ENCODE peak calls at places on chromosomes 4 and X, in seven cellular contexts. B, P, F, I, J, K and E are unnamed samples.

GRCh38 chr4:180710643-180711337 is 1532.4 kb upstream of the TENM3 start:
- DNase-seq in B (no peak), P (no peak), F (no peak), I (no peak), J (no peak), K (no peak), E (no peak)

GRCh38 chr4:142040043-142040442 is 403.7 kb downstream of the IL15 start:
- DNase-seq in B (no peak), P (no peak), F (no peak), I (no peak), J (no peak), K (no peak), E (no peak)

GRCh38 chrX:74613350-74614192 is 853 bp downstream of the RLIM start:
- DNase-seq in B (no peak), P (peak; percentile 26), F (peak; percentile 6), I (peak; percentile 21), J (no peak), K (no peak), E (no peak)

GRCh38 chrX:136162827-136163427 is 15.6 kb downstream of the FHL1 start:
- DNase-seq in B (peak; percentile 23), P (peak; percentile 43), F (peak; percentile 13), I (peak; percentile 64), J (no peak), K (no peak), E (no peak)

GRCh38 chr4:13994016-13994415 is 366.5 kb upstream of the BOD1L1 start:
- DNase-seq in B (no peak), P (no peak), F (no peak), I (no peak), J (no peak), K (no peak), E (no peak)

GRCh38 chr4:71267244-71267643 is 71.6 kb upstream of the SLC4A4 start:
- DNase-seq in B (no peak), P (no peak), F (no peak), I (no peak), J (no peak), K (no peak), E (no peak)

GRCh38 chr4:121785479-121785878 is 15.6 kb upstream of the EXOSC9 start:
- DNase-seq in B (no peak), P (no peak), F (no peak), I (no peak), J (no peak), K (no peak), E (peak; percentile 19)

GRCh38 chr4:53854991-53855885 is 209.2 kb downstream of the CHIC2 start:
- DNase-seq in B (no peak), P (no peak), F (no peak), I (no peak), J (no peak), K (no peak), E (no peak)

GRCh38 chr4:183130328-183131155 is 31.5 kb downstream of the WWC2 start:
- DNase-seq in B (no peak), P (peak; percentile 32), F (no peak), I (no peak), J (no peak), K (no peak), E (no peak)

GRCh38 chr4:13597604-13598003 is 29.9 kb downstream of the BOD1L1 start:
- DNase-seq in B (no peak), P (no peak), F (no peak), I (no peak), J (no peak), K (no peak), E (no peak)

GRCh38 chr4:127782275-127783025 is at the start of gene HSPA4L:
- DNase-seq in B (peak; percentile 63), P (no peak), F (peak; percentile 68), I (no peak), J (no peak), K (peak; percentile 49), E (peak; percentile 76)

GRCh38 chr4:154329939-154330338 is 161.7 kb downstream of the DCHS2 start:
- DNase-seq in B (no peak), P (no peak), F (no peak), I (no peak), J (no peak), K (no peak), E (no peak)

GRCh38 chrX:123310112-123310511 is 126.0 kb downstream of the GRIA3 start:
- DNase-seq in B (no peak), P (no peak), F (no peak), I (no peak), J (no peak), K (no peak), E (no peak)

GRCh38 chr4:61500883-61501282 is 300.8 kb downstream of the ADGRL3 start:
- DNase-seq in B (no peak), P (no peak), F (no peak), I (no peak), J (no peak), K (no peak), E (peak; percentile 2)

GRCh38 chr4:80036949-80037348 is 36.1 kb downstream of the ANTXR2 start:
- DNase-seq in B (no peak), P (no peak), F (no peak), I (no peak), J (no peak), K (no peak), E (no peak)

GRCh38 chr4:1976416-1977352 is 32.1 kb downstream of the NELFA start:
- DNase-seq in B (no peak), P (no peak), F (no peak), I (no peak), J (no peak), K (no peak), E (no peak)

GRCh38 chr4:91325495-91325894 is 978.3 kb upstream of the GRID2 start:
- DNase-seq in B (peak; percentile 1), P (peak; percentile 1), F (no peak), I (no peak), J (no peak), K (no peak), E (no peak)
- TF ChIP-seq JUND in B (no peak), P (peak; percentile 33), F (no peak), I (no peak), J (no peak), K (no peak), E (no peak)

DNA sequence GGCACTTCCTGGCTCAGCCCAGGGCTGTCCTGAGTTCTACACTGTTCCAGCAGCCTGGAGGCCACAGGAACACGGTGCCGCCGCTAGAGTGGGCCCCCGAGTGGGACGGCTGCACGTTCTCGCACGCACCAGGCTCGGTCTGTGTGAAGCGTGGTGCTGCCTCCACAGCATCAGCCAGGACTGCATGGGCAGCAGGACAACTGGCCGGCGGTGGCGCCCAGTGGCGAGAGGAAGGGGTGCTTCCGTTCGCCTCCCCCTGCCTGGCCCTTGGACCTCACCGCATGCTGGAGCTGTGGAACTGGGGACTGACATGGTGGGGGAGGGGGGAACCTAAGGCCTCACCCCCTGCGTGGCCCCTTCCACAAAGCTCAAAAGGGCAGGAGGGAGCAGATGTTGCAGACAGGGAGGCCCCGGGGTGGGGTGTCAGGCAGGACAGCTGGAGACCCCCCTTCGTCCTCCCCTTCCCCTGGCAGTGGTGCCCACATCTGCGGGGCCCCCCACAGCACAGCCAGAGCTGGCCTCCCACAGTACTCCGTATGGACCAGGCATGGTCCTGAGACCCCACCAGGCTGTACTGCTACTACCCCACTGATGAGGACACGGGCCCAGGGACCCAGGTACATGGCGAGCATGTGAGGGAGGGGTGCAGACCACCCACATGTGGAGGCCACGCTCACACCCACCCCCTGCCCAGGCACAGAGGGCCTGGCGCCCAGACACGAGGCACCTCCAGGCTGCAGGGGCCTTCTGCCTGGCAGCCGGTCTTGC is 58.5 kb downstream of the ACOX3 start:
- DNase-seq in B (no peak), P (no peak), F (peak; percentile 8), I (no peak), J (no peak), K (no peak), E (no peak)
- TF ChIP-seq JUND in B (no peak), P (no peak), F (no peak), I (no peak), J (no peak), K (no peak), E (no peak)

DNA sequence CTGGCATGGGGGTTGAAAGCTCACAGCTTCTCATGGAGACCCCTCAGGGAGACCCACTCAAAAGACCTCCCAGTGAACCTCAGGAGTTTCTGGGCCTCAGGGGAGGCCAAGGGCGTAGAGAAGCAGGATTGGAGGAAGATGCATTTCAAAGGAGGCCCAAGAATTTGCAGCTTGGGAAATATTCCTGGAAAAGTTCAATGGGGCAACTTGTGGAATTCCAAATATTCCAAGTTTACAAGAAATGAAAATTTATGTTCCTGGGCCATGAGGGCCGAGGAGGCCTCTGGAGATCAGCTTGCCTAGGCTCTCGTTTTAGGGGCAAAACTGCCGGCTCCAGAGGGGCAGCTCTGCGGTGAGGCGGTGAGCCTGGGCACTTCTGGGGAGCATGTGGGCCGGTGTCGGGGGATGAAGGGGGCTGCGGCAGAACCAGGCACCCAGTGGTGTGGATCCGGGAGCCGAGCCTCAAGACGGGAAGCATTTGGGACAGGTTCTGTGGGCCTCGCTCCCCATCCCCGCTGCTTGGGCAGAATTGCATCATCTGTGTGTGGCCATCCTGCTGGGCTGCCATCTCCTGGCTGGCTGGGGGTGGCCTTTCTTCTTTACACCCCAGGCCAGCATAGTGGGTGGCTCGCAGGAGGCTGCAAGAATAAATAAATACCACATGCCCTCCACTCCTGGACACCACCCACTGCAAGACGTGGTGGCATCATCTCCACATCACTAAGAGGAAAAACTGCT is 54.6 kb upstream of the GPR78 start:
- DNase-seq in B (no peak), P (no peak), F (no peak), I (no peak), J (no peak), K (no peak), E (no peak)
- TF ChIP-seq JUND in B (no peak), P (no peak), F (no peak), I (no peak), J (no peak), K (no peak), E (no peak)

DNA sequence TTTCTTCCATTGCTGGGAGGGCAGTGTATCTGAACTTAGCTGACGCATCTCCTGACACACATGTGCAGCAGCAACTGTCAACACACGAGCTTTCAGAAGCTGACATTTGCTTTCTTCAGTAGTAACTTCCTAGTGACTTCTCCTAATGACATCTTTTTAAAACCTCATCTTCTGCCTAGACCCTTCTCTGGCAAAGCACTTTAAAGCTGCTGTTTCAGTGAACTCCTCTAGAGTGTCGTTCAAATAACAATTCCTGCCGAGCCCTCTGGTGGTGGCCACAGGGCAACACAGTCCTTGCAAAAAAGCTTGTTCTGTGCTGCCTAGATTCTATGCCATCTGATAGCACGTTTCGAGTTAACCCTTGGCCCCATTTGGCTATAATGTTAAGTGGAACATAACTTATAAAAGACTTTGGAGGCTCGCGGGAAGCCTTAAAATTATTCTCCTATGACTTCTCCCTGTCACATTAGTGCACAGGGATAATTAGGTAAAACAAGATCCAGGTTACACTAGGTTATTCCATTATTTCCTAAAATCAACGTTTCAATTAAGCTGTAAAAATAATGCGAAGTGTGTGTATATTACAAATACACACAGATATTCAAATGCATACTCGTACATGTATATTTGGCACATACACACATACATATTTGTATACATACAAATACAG is 2340.8 kb downstream of the PCDH7 start:
- DNase-seq in B (peak; percentile 68), P (peak; percentile 2), F (peak; percentile 40), I (peak; percentile 9), J (peak; percentile 46), K (no peak), E (no peak)
- TF ChIP-seq JUND in B (no peak), P (no peak), F (no peak), I (no peak), J (no peak), K (no peak), E (no peak)

GRCh38 chr4:101782546-101782945 is 8.0 kb upstream of the BANK1 start:
- DNase-seq in B (no peak), P (no peak), F (no peak), I (no peak), J (no peak), K (no peak), E (no peak)
- TF ChIP-seq JUND in B (no peak), P (no peak), F (no peak), I (no peak), J (no peak), K (no peak), E (no peak)

GRCh38 chr4:186689476-186689875 is 34.2 kb downstream of the FAT1 start:
- DNase-seq in B (no peak), P (no peak), F (no peak), I (no peak), J (no peak), K (no peak), E (no peak)
- TF ChIP-seq JUND in B (no peak), P (no peak), F (no peak), I (no peak), J (no peak), K (no peak), E (no peak)